ENCODE peak calls at places on chromosomes 6 and 20, in seven cellular contexts. H is stimulated activated CD4-positive, alpha-beta T cell treated with anti-CD3 and anti-CD28 coated beads, Interleukin-4, amount 100 ng/mL, for 1 hour; F is T-helper 2 cell; Q is amniotic stem cell; L is Daoy; B is HTR-8/SVneo; W is ovary. K is an unnamed sample.

GRCh38 chr20:49344975-49345374 is 67.1 kb upstream of the ZNFX1 start:
- DNase-seq in F (no peak), W (peak; percentile 43), L (peak; percentile 91), B (peak; percentile 100), Q (peak; percentile 96), H (no peak), K (peak; percentile 59)

GRCh38 chr6:112203577-112204349 is 50.6 kb downstream of the LAMA4 start:
- DNase-seq in H (no peak), W (no peak), B (peak; percentile 23), Q (no peak), L (peak; percentile 86), F (no peak), K (no peak)

GRCh38 chr6:154899825-154900468 is 95.2 kb upstream of the TIAM2 start:
- DNase-seq in W (no peak), B (no peak), L (no peak), H (no peak), F (no peak), Q (no peak), K (no peak)

GRCh38 chr20:24332956-24333355 is 136.5 kb upstream of the SYNDIG1 start:
- DNase-seq in F (no peak), L (no peak), H (no peak), B (no peak), Q (no peak), W (no peak), K (no peak)

GRCh38 chr20:63065911-63066310 is 59.1 kb upstream of the BHLHE23 start:
- DNase-seq in B (no peak), L (no peak), F (no peak), Q (no peak), H (no peak), W (no peak), K (peak; percentile 12)

GRCh38 chr6:146389740-146390139 is 153.9 kb upstream of the RAB32 start:
- DNase-seq in H (no peak), L (no peak), F (no peak), W (no peak), B (no peak), Q (no peak), K (no peak)

GRCh38 chr20:58883243-58883691 is 30.8 kb downstream of the GNAS start:
- DNase-seq in F (no peak), W (no peak), B (no peak), H (no peak), Q (no peak), L (no peak), K (no peak)

GRCh38 chr6:139588734-139589418 is 214.4 kb upstream of the CITED2 start:
- DNase-seq in L (no peak), F (no peak), Q (peak; percentile 31), H (no peak), W (no peak), B (no peak), K (no peak)

GRCh38 chr6:39057251-39058155 is 8.9 kb downstream of the GLP1R start:
- DNase-seq in L (no peak), H (no peak), W (no peak), F (no peak), Q (no peak), B (no peak), K (no peak)

GRCh38 chr6:42451146-42451594 is 556 bp downstream of the TRERF1 start:
- DNase-seq in L (no peak), F (no peak), H (no peak), W (no peak), Q (no peak), B (peak; percentile 28), K (no peak)

GRCh38 chr6:87473419-87473903 is 687 bp downstream of the SLC35A1 start:
- DNase-seq in W (peak; percentile 48), L (peak; percentile 9), B (peak; percentile 8), Q (no peak), F (peak; percentile 43), H (peak; percentile 61), K (no peak)

GRCh38 chr6:131383421-131384411 is 189.3 kb upstream of the ARG1 start:
- DNase-seq in Q (no peak), H (no peak), F (no peak), W (no peak), L (no peak), B (no peak), K (no peak)

GRCh38 chr6:88459224-88459623 is 293.1 kb upstream of the CNR1 start:
- DNase-seq in Q (no peak), F (no peak), L (no peak), W (no peak), H (no peak), B (no peak), K (no peak)

GRCh38 chr20:35833271-35833670 is 61.5 kb downstream of the PHF20 start:
- DNase-seq in H (no peak), W (no peak), B (no peak), Q (no peak), L (no peak), F (no peak), K (no peak)

K was measured in heart left ventricle.